ENCODE peak calls at places on chromosomes 5 and 9, in four cellular contexts. V is uterus, P is A549, I is tibial nerve. U is an unnamed sample.

GRCh38 chr5:155727512-155728145 is 599.3 kb upstream of the SGCD start:
- DNase-seq in P (peak), I (no peak), V (no peak), U (no peak)

GRCh38 chr9:89166871-89167270 is 11.7 kb downstream of the SHC3 start:
- DNase-seq in P (no peak), I (no peak), V (no peak), U (no peak)

GRCh38 chr9:5629312-5630037 is 568 bp downstream of the RIC1 start:
- DNase-seq in P (peak), V (no peak), I (peak), U (no peak)

GRCh38 chr5:138502521-138502920 is 37.2 kb downstream of the EGR1 start:
- DNase-seq in I (no peak), P (no peak), V (no peak), U (no peak)

GRCh38 chr5:83474170-83474796 is 2.7 kb downstream of the VCAN start:
- DNase-seq in P (peak), I (peak), V (peak), U (peak)

GRCh38 chr5:36928947-36929346 is 52.4 kb downstream of the NIPBL start:
- DNase-seq in V (no peak), I (no peak), P (no peak), U (no peak)

GRCh38 chr5:142816577-142816976 is 46.4 kb downstream of the ARHGAP26 start:
- DNase-seq in P (no peak), I (peak), V (no peak), U (peak)

GRCh38 chr5:176876506-176877431 is 22.4 kb downstream of the HK3 start:
- DNase-seq in V (no peak), P (no peak), I (no peak), U (no peak)

GRCh38 chr5:18314192-18314778 is 680.0 kb downstream of the TAF11L14 start:
- DNase-seq in I (peak), P (peak), V (no peak), U (no peak)

GRCh38 chr5:142530904-142531303 is 155.0 kb downstream of the FGF1 start:
- DNase-seq in V (no peak), I (no peak), P (no peak), U (no peak)

GRCh38 chr5:1910081-1910760 is 27.5 kb upstream of the IRX4 start:
- DNase-seq in P (no peak), I (no peak), V (no peak), U (no peak)

GRCh38 chr9:70677336-70677735 is 262.9 kb upstream of the KLF9 start:
- DNase-seq in I (no peak), V (no peak), P (no peak), U (no peak)

DNA sequence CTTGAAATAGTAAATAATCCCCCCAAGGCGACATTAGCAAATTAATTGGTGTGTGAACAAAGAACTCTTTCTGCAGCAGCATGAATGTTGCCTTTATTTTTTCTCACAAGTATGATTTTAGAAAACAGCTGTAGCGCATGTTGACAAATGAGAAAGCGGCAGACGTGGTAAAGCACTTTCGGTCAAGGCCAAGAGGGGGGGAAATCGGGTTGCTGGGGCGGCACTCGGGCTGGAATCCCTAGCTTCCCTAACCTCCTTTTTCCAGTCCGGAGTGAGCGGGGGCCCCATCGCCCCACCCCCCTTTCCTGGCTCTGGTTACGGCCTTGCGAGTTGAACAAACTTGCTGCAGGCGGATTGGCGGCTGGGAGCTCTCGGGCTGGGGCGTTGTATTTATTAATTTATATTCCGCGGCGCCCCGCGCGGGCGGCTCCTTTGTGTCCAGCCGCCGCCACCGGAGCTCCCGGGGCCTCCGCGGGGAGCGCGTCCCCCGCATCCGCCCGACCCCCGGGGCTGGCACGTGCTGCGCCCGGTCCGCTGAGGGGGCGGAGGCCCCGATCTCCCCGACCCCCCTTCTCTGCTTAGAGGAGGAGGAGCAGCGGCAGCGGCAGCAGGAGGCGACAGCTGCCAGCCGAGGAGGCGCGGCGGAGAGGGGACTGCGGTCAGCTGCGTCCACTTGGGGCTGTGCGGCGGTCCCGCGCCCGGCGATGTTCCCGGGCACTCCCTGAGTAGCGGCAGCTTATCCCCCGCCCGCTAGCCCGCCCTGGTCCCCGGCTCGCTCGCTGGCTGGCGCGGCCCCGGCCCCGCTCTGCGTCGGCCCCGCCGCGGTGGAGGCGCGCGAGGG is at the start of gene RHOBTB3:
- DNase-seq in V (peak), P (peak), I (peak), U (peak)
- TF ChIP-seq POLR2A in V (peak), P (peak), I (peak), U (peak)

GRCh38 chr5:179795863-179796833 is 2.4 kb downstream of the LTC4S start:
- DNase-seq in V (peak), I (peak), P (peak), U (no peak)

GRCh38 chr5:179795049-179795862 is 1.5 kb downstream of the LTC4S start:
- DNase-seq in P (no peak), I (no peak), V (no peak), U (no peak)

GRCh38 chr5:179793470-179794139 is at the start of gene LTC4S:
- DNase-seq in V (peak), P (no peak), I (peak), U (peak)

GRCh38 chr5:179794171-179794570 is 385 bp downstream of the LTC4S start:
- DNase-seq in I (no peak), V (no peak), P (no peak), U (no peak)

DNA sequence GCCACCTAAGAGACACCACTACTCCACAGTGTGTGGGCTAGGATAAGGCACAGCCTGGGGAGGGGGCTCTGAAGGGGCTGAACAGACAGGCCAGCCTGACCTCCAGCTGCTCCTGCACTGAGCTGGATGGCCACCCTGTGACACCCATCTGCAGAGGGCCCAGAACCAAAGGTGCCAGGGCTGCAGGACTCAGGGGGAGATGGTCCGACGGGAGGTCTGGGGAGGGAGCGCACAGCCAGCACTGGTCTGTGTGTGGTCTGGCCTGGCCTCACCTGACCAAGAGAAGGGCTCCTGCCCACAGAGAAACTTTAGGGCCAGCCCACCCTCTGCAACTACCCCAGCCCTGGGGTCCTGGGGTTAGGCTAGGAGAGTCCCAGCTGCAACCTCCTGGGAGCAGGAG is 789 bp downstream of the LTC4S start:
- DNase-seq in V (no peak), P (no peak), I (no peak), U (no peak)
- H3K4me3 ChIP-seq in V (no peak), P (no peak), I (no peak), U (no peak)

GRCh38 chr9:105206821-105207699 is 37.4 kb upstream of the SLC44A1 start:
- DNase-seq in V (peak), I (peak), P (no peak), U (no peak)

GRCh38 chr9:105204416-105204815 is 40.0 kb upstream of the SLC44A1 start:
- DNase-seq in I (no peak), V (no peak), P (no peak), U (no peak)

GRCh38 chr9:105205787-105206511 is 38.5 kb upstream of the SLC44A1 start:
- DNase-seq in V (peak), P (no peak), I (peak), U (peak)
- H3K27ac ChIP-seq in V (peak), P (peak), I (peak), U (peak)

DNA sequence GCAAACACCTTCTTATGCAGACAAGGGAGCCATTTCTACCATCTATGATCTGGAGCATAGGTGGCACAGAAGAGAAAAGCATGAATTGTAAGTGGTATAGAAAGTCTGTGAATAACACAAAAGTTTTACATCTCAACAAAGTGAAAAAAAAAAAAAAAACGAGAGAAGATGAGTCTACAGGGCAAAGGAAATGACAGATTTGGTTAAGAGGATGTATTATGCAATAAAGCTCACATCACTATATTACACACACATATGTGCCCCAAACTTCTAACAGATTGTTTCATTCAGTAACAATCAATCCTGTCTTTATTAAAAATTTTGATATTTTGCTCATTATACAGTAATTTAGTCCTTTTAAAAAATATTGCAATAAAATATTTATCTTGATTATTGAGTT is 49.8 kb downstream of the CERT1 start:
- DNase-seq in V (no peak), P (no peak), I (no peak), U (no peak)
- TF ChIP-seq POLR2A in V (no peak), P (no peak), I (no peak), U (no peak)

GRCh38 chr5:123039673-123040072 is 3.1 kb upstream of the PPIC start:
- DNase-seq in I (no peak), V (no peak), P (no peak), U (no peak)
- H3K4me3 ChIP-seq in I (no peak), V (no peak), P (no peak), U (no peak)

GRCh38 chr5:170538970-170539586 is 35.3 kb downstream of the KCNIP1 start:
- DNase-seq in I (no peak), V (no peak), P (no peak), U (no peak)
- H3K27ac ChIP-seq in I (no peak), V (no peak), P (no peak), U (no peak)

U was measured in gastrocnemius medialis.